ENCODE peak calls at places on chromosomes 4 and X, in four cellular contexts. One of them, this sample, is unnamed. For H3K36me3, the result is how much of the 10 kb centered on the place peaks cover.

GRCh38 chr4:136737066-136737465 is 795.2 kb downstream of the PCDH18 start:
- DNase-seq in HCT116: no peak
- DNase-seq in tibial nerve: no peak
- DNase-seq in psoas muscle: no peak
- DNase-seq in this sample: no peak

GRCh38 chr4:76969493-76969892 is 19.9 kb downstream of the SEPTIN11 start:
- DNase-seq in tibial nerve: no peak
- DNase-seq in psoas muscle: no peak
- DNase-seq in HCT116: no peak
- DNase-seq in this sample: no peak

GRCh38 chr4:25837107-25837506 is 25.7 kb downstream of the SEL1L3 start:
- DNase-seq in psoas muscle: no peak
- DNase-seq in HCT116: no peak
- DNase-seq in tibial nerve: no peak
- DNase-seq in this sample: no peak

GRCh38 chr4:15348236-15348635 is 79.6 kb upstream of the C1QTNF7 start:
- DNase-seq in tibial nerve: no peak
- DNase-seq in psoas muscle: no peak
- DNase-seq in HCT116: no peak
- DNase-seq in this sample: no peak

GRCh38 chr4:136320471-136320813 is 1211.9 kb downstream of the PCDH18 start:
- DNase-seq in HCT116: no peak
- DNase-seq in tibial nerve: no peak
- DNase-seq in psoas muscle: no peak
- DNase-seq in this sample: no peak

GRCh38 chr4:24550773-24551172 is 33.6 kb downstream of the DHX15 start:
- DNase-seq in psoas muscle: no peak
- DNase-seq in tibial nerve: no peak
- DNase-seq in HCT116: no peak
- DNase-seq in this sample: no peak

GRCh38 chr4:2353222-2354107 is 65.0 kb downstream of the ZFYVE28 start:
- DNase-seq in tibial nerve: no peak
- DNase-seq in HCT116: no peak
- DNase-seq in psoas muscle: no peak
- DNase-seq in this sample: no peak

GRCh38 chrX:153816821-153817220 is 13.5 kb downstream of the PDZD4 start:
- DNase-seq in tibial nerve: no peak
- DNase-seq in HCT116: no peak
- DNase-seq in psoas muscle: peak
- DNase-seq in this sample: no peak

GRCh38 chr4:2819244-2820215 is 24.1 kb upstream of the ADD1 start:
- DNase-seq in HCT116: no peak
- DNase-seq in tibial nerve: no peak
- DNase-seq in psoas muscle: no peak
- DNase-seq in this sample: no peak

GRCh38 chr4:188110741-188111458 is 1.5 kb upstream of the TRIML2 start:
- DNase-seq in psoas muscle: no peak
- DNase-seq in tibial nerve: no peak
- DNase-seq in HCT116: no peak
- DNase-seq in this sample: no peak

GRCh38 chr4:8869879-8870646 is 1.6 kb downstream of the HMX1 start:
- DNase-seq in HCT116: no peak
- DNase-seq in tibial nerve: no peak
- DNase-seq in psoas muscle: no peak
- DNase-seq in this sample: no peak

GRCh38 chrX:50157545-50158125 is 43.2 kb downstream of the AKAP4 start:
- DNase-seq in HCT116: no peak
- DNase-seq in psoas muscle: no peak
- DNase-seq in tibial nerve: no peak
- DNase-seq in this sample: no peak

GRCh38 chrX:39813631-39814246 is 284.0 kb downstream of the BCOR start:
- DNase-seq in tibial nerve: peak
- DNase-seq in HCT116: no peak
- DNase-seq in psoas muscle: peak
- DNase-seq in this sample: peak

GRCh38 chrX:119996069-119996468 is 52.5 kb upstream of the NKAP start:
- DNase-seq in tibial nerve: no peak
- DNase-seq in psoas muscle: no peak
- DNase-seq in HCT116: no peak
- DNase-seq in this sample: no peak

GRCh38 chrX:119989905-119990408 is 46.4 kb upstream of the NKAP start:
- DNase-seq in HCT116: no peak
- DNase-seq in psoas muscle: no peak
- DNase-seq in tibial nerve: no peak
- DNase-seq in this sample: no peak

GRCh38 chrX:119986203-119986602 is 42.7 kb upstream of the NKAP start:
- DNase-seq in HCT116: no peak
- DNase-seq in tibial nerve: no peak
- DNase-seq in psoas muscle: no peak
- DNase-seq in this sample: no peak

GRCh38 chrX:119990995-119991787 is 47.6 kb upstream of the NKAP start:
- DNase-seq in HCT116: no peak
- DNase-seq in psoas muscle: no peak
- DNase-seq in tibial nerve: no peak
- DNase-seq in this sample: no peak

DNA sequence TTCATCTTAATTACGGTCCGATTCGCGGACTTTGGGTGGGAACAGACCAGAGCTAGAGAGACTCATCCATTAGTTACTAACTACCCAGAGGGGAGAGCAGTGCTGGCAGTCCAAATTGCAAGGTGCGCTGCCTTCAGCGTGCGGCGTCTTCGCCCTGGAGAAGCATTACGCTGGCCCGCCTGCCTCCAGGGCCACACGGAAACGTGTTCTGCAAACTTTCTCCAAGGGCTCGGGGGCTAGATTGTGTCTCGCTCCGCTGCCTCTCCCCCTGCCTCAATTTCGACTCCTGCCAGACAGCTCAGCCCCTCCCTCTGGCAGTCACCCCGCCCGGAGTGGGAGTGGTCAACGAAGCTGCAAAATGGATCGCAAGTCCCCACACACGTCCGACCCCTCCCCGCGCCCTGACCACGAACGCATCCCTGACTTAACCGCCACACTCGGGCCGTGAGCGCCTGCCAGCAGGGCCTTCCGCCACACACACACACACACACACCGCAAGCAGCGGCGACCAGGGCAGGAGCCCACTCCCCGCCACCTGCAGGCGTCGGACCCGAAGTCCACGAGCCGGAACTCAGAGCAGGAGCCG is 47.0 kb upstream of the NKAP start:
- DNase-seq in tibial nerve: no peak
- DNase-seq in HCT116: no peak
- DNase-seq in psoas muscle: no peak
- DNase-seq in this sample: no peak
- H3K27ac ChIP-seq in tibial nerve: no peak
- H3K27ac ChIP-seq in HCT116: no peak
- H3K27ac ChIP-seq in psoas muscle: no peak
- H3K27ac ChIP-seq in this sample: no peak

DNA sequence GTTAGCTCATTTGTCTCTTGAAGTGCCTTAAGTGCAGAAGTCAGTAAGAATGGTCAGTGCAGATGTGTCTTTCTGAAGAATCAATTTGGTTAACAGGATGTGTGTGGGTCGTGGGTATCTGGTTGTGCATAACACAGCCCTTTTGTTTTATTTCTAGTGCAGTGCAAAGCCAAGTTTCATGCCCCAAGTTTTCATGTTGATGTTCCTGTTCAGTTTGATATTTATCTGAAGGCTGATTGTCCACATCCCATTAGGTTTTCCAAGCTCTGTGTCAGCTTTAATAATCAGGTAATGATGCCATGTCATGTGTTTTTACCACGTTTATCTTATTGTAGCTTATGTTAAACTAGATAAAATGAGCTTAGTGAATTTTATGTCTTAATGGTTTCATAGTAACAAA is 27.4 kb downstream of the TRAPPC11 start:
- DNase-seq in psoas muscle: no peak
- DNase-seq in HCT116: no peak
- DNase-seq in tibial nerve: no peak
- DNase-seq in this sample: no peak
- H3K36me3 ChIP-seq in psoas muscle: half or more
- H3K36me3 ChIP-seq in HCT116: under half
- H3K36me3 ChIP-seq in tibial nerve: under half
- H3K36me3 ChIP-seq in this sample: half or more

GRCh38 chr4:155879767-155880166 is 13.7 kb upstream of the ASIC5 start:
- DNase-seq in tibial nerve: no peak
- DNase-seq in HCT116: no peak
- DNase-seq in psoas muscle: no peak
- DNase-seq in this sample: no peak

GRCh38 chr4:155878611-155879010 is 12.5 kb upstream of the ASIC5 start:
- DNase-seq in psoas muscle: no peak
- DNase-seq in HCT116: no peak
- DNase-seq in tibial nerve: no peak
- DNase-seq in this sample: no peak

GRCh38 chr4:155881555-155881954 is 15.5 kb upstream of the ASIC5 start:
- DNase-seq in HCT116: no peak
- DNase-seq in tibial nerve: no peak
- DNase-seq in psoas muscle: no peak
- DNase-seq in this sample: no peak

DNA sequence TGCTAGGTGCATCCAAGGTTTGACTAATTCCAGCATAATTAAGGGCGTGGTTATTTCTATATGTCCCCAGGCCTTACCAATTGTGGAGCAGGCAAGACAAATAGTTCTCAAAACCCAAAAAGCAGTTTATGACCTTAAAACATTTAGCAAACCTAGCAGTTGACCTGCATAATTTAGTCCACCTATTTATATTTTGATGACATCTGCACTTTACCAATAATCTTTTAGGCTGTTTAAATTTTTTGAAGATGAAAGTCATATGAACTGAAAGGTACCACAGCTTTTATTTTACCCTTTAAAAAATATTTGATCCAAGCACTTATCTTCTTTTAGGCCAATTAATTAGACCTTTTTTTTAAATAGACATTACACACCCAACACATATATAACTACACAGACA is 9.8 kb upstream of the ASIC5 start:
- DNase-seq in HCT116: no peak
- DNase-seq in psoas muscle: no peak
- DNase-seq in tibial nerve: no peak
- DNase-seq in this sample: no peak
- H3K27ac ChIP-seq in HCT116: no peak
- H3K27ac ChIP-seq in psoas muscle: no peak
- H3K27ac ChIP-seq in tibial nerve: no peak
- H3K27ac ChIP-seq in this sample: no peak

GRCh38 chr4:53515076-53515475 is 76.2 kb downstream of the LNX1 start:
- DNase-seq in HCT116: no peak
- DNase-seq in tibial nerve: no peak
- DNase-seq in psoas muscle: no peak
- DNase-seq in this sample: no peak

GRCh38 chr4:53514509-53514908 is 76.8 kb downstream of the LNX1 start:
- DNase-seq in HCT116: no peak
- DNase-seq in psoas muscle: no peak
- DNase-seq in tibial nerve: no peak
- DNase-seq in this sample: no peak

GRCh38 chr4:53518807-53519206 is 72.5 kb downstream of the LNX1 start:
- DNase-seq in psoas muscle: no peak
- DNase-seq in HCT116: no peak
- DNase-seq in tibial nerve: no peak
- DNase-seq in this sample: no peak

GRCh38 chr4:53522334-53522733 is 69.0 kb downstream of the LNX1 start:
- DNase-seq in tibial nerve: no peak
- DNase-seq in psoas muscle: no peak
- DNase-seq in HCT116: no peak
- DNase-seq in this sample: no peak

DNA sequence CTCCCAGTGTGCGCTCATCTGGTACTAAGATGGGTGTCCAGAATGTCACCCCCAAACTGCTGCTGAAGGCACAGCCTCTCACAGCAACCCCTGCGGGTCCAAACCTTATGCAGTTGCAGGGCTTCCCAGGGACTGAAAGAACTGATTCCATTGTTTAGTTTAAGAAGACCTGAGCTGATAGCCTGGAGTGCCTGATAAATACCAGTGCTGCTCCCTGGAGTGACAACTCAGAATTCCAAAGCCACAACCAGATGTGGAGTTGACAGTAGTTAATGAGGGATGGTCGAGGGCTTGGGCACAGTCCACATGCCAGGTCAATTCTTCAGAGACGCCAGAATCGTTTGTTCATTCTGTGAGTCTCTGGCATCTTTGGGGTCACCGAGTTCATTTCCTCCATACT is 71.2 kb downstream of the LNX1 start:
- DNase-seq in psoas muscle: no peak
- DNase-seq in tibial nerve: no peak
- DNase-seq in HCT116: no peak
- DNase-seq in this sample: no peak
- H3K36me3 ChIP-seq in psoas muscle: under half
- H3K36me3 ChIP-seq in tibial nerve: under half
- H3K36me3 ChIP-seq in HCT116: under half
- H3K36me3 ChIP-seq in this sample: under half